ENCODE peak calls at places on chromosomes 12 and 14, in five cellular contexts. K, M, X, S and E are unnamed samples.
A peak's percentile ranks its signal among the peaks of the same experiment; 100 is the strongest.

GRCh38 chr14:70641548-70642312 is at the start of gene TTC9:
- DNase-seq in K (no peak), M (no peak), X (no peak), S (peak; percentile 35), E (no peak)

GRCh38 chr12:108516511-108517275 is 1.6 kb downstream of the FICD start:
- DNase-seq in K (peak; percentile 7), M (no peak), X (no peak), S (no peak), E (no peak)

GRCh38 chr14:74582910-74583581 is 29.0 kb downstream of the LTBP2 start:
- DNase-seq in K (peak; percentile 73), M (no peak), X (peak; percentile 15), S (no peak), E (no peak)

GRCh38 chr12:125343649-125344048 is 278.4 kb downstream of the AACS start:
- DNase-seq in K (no peak), M (no peak), X (no peak), S (no peak), E (no peak)

GRCh38 chr14:38108681-38109080 is 99.0 kb upstream of the SSTR1 start:
- DNase-seq in K (no peak), M (no peak), X (peak; percentile 45), S (no peak), E (no peak)

GRCh38 chr12:100267603-100268281 is 765 bp downstream of the SCYL2 start:
- DNase-seq in K (peak; percentile 51), M (peak; percentile 43), X (no peak), S (peak; percentile 47), E (no peak)

GRCh38 chr12:6963016-6963731 is 7.3 kb downstream of the PHB2 start:
- DNase-seq in K (no peak), M (no peak), X (peak; percentile 89), S (peak; percentile 96), E (no peak)

GRCh38 chr14:76109087-76109880 is 42.4 kb upstream of the GPATCH2L start:
- DNase-seq in K (no peak), M (no peak), X (no peak), S (no peak), E (no peak)

GRCh38 chr12:50603817-50604639 is 99.2 kb downstream of the DIP2B start:
- DNase-seq in K (peak; percentile 40), M (peak; percentile 80), X (no peak), S (no peak), E (no peak)

GRCh38 chr12:110776410-110776809 is 33.7 kb upstream of the PPP1CC start:
- DNase-seq in K (no peak), M (no peak), X (no peak), S (no peak), E (no peak)

GRCh38 chr12:113863455-113863845 is 102.7 kb downstream of the RBM19 start:
- DNase-seq in K (no peak), M (no peak), X (no peak), S (no peak), E (no peak)

GRCh38 chr14:94998702-94999101 is 158.6 kb downstream of the DICER1 start:
- DNase-seq in K (no peak), M (no peak), X (no peak), S (no peak), E (no peak)

GRCh38 chr12:121748571-121749265 is 36.2 kb downstream of the TMEM120B start:
- DNase-seq in K (peak; percentile 95), M (peak; percentile 89), X (no peak), S (no peak), E (peak; percentile 86)

GRCh38 chr12:10207136-10207535 is 5.5 kb upstream of the GABARAPL1 start:
- DNase-seq in K (peak; percentile 62), M (no peak), X (no peak), S (no peak), E (no peak)

GRCh38 chr14:76908834-76909233 is 82.6 kb downstream of the LRRC74A start:
- DNase-seq in K (no peak), M (no peak), X (no peak), S (no peak), E (no peak)

GRCh38 chr14:89615421-89615820 is 198.4 kb upstream of the FOXN3 start:
- DNase-seq in K (peak; percentile 74), M (no peak), X (no peak), S (no peak), E (no peak)

GRCh38 chr12:46919666-46920065 is 93.9 kb upstream of the SLC38A4 start:
- DNase-seq in K (no peak), M (no peak), X (no peak), S (no peak), E (no peak)

GRCh38 chr12:101407054-101407437 is 526 bp downstream of the ARL1 start:
- DNase-seq in K (no peak), M (no peak), X (no peak), S (no peak), E (no peak)

GRCh38 chr12:71014180-71014785 is 93.7 kb upstream of the PTPRR start:
- DNase-seq in K (peak; percentile 13), M (peak; percentile 49), X (peak; percentile 36), S (no peak), E (peak; percentile 21)

GRCh38 chr12:52837341-52837741 is 3.2 kb upstream of the KRT79 start:
- DNase-seq in K (peak; percentile 23), M (peak; percentile 79), X (no peak), S (no peak), E (no peak)

GRCh38 chr14:49769171-49769570 is 1.2 kb downstream of the KLHDC2 start:
- DNase-seq in K (no peak), M (peak; percentile 60), X (no peak), S (peak; percentile 69), E (no peak)

GRCh38 chr12:53844989-53845836 is 93.4 kb upstream of the HOXC13 start:
- DNase-seq in K (no peak), M (no peak), X (no peak), S (no peak), E (no peak)

DNA sequence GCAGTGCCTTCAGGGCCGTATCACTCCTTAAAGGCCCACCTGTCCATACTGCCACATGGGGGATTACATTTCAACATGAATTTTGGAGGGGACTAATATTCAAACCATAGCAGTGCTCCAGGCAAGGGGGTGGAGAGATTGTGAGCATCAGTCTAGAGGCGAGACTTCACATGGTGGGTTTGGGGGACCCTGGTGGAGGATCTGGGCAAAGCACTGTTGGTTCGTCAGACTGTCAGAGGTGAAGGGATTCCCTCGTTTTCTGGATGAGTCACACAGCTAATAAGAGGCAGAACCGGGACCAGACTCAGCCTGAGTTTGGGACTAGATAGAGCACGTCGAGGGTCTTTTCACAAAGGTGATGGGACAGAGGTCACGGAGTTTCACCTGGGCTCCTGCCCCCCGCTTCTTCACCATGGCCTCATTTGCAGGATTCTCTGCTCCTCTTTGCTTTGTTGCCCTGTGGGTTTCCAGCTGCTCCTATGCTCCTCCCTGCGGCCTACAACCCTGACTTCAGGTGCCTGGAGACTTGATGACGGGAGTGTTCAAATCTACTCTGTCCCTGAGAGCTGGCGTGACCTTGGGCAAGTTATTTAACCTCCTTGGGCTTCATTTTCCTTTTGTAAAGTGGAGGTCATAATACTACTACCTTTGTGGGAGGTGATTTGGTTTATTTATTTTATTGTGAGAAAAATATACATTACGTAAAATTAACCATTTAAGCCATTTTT is 41.5 kb downstream of the TEAD4 start:
- DNase-seq in K (no peak), M (no peak), X (no peak), S (no peak), E (no peak)
- TF ChIP-seq CTCF in K (no peak), M (peak; percentile 18), X (no peak), S (no peak), E (peak; percentile 30)

GRCh38 chr14:105398044-105398725 is at the start of gene TEX22:
- DNase-seq in K (peak; percentile 79), M (peak; percentile 75), X (no peak), S (peak; percentile 92), E (peak; percentile 21)
- TF ChIP-seq CTCF in K (peak; percentile 37), M (peak; percentile 10), X (no peak), S (no peak), E (no peak)

DNA sequence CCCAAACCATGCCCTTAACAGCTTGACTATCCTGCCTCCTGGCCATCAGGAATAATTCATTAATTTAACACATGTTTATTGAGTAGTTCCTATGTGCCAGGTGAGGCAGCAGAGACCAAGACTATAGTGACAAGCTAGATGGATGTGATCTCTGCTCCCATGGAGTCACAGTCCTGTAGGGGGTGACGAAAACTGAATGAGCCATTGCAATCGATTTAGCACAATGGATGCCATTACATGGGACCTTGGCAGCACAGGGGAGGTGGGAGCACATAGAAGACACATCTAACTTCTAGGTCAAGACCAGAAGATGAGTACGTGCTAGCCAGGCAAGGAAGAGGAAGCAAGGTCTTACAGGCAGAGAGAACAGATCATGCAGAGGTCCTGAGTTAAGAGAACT is 68.7 kb downstream of the NOS1 start:
- DNase-seq in K (no peak), M (no peak), X (no peak), S (no peak), E (no peak)
- TF ChIP-seq CTCF in K (no peak), M (no peak), X (no peak), S (no peak), E (no peak)

GRCh38 chr14:100271247-100271939 is 32.4 kb downstream of the YY1 start:
- DNase-seq in K (peak; percentile 61), M (peak; percentile 19), X (peak; percentile 94), S (peak; percentile 80), E (no peak)
- TF ChIP-seq CTCF in K (peak; percentile 30), M (peak; percentile 35), X (peak; percentile 72), S (peak; percentile 30), E (peak; percentile 52)

DNA sequence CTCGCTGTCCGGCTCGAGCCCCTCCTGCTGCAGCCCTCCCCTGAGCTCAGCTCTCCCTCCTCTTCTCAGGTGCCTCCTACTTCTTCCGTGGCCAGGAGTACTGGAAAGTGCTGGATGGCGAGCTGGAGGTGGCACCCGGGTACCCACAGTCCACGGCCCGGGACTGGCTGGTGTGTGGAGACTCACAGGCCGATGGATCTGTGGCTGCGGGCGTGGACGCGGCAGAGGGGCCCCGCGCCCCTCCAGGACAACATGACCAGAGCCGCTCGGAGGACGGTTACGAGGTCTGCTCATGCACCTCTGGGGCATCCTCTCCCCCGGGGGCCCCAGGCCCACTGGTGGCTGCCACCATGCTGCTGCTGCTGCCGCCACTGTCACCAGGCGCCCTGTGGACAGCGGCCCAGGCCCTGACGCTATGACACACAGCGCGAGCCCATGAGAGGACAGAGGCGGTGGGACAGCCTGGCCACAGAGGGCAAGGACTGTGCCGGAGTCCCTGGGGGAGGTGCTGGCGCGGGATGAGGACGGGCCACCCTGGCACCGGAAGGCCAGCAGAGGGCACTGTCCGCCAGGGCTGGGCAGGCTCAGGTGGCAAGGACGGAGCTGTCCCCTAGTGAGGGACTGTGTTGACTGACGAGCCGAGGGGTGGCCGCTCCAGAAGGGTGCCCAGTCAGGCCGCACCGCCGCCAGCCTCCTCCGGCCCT is 22.8 kb downstream of the MMP17 start:
- DNase-seq in K (no peak), M (no peak), X (no peak), S (no peak), E (no peak)
- TF ChIP-seq CTCF in K (no peak), M (peak; percentile 59), X (peak; percentile 91), S (peak; percentile 75), E (peak; percentile 68)